ENCODE peak calls at places on chromosome 13, in six cellular contexts. A, W, E, V, G and C are unnamed samples.

GRCh38 chr13:74662895-74663294 is 528.7 kb upstream of the KLF12 start:
- DNase-seq in A (no peak), W (no peak), E (no peak), V (no peak), G (no peak), C (no peak)

GRCh38 chr13:109370486-109370885 is 415.9 kb downstream of the IRS2 start:
- DNase-seq in A (no peak), W (no peak), E (no peak), V (no peak), G (no peak), C (no peak)

GRCh38 chr13:44312898-44313551 is 60.6 kb upstream of the SERP2 start:
- DNase-seq in A (peak; percentile 98), W (no peak), E (no peak), V (no peak), G (no peak), C (no peak)

GRCh38 chr13:113398963-113399754 is 35.2 kb upstream of the GRTP1 start:
- DNase-seq in A (no peak), W (no peak), E (no peak), V (no peak), G (no peak), C (no peak)

GRCh38 chr13:40271511-40271910 is 394.9 kb downstream of the FOXO1 start:
- DNase-seq in A (no peak), W (no peak), E (no peak), V (no peak), G (peak; percentile 62), C (no peak)

GRCh38 chr13:30159446-30159839 is 147.9 kb downstream of the KATNAL1 start:
- DNase-seq in A (peak; percentile 54), W (peak; percentile 48), E (no peak), V (no peak), G (no peak), C (no peak)

GRCh38 chr13:94999871-95000270 is 287.5 kb upstream of the SOX21 start:
- DNase-seq in A (peak; percentile 38), W (no peak), E (no peak), V (no peak), G (no peak), C (no peak)

GRCh38 chr13:59514316-59514715 is 649.4 kb downstream of the DIAPH3 start:
- DNase-seq in A (no peak), W (no peak), E (no peak), V (no peak), G (no peak), C (no peak)

GRCh38 chr13:35723061-35723461 is 246.6 kb upstream of the MAB21L1 start:
- DNase-seq in A (no peak), W (no peak), E (no peak), V (no peak), G (no peak), C (no peak)

GRCh38 chr13:66665991-66666390 is 564.1 kb downstream of the PCDH9 start:
- DNase-seq in A (peak; percentile 79), W (no peak), E (no peak), V (peak; percentile 5), G (peak; percentile 54), C (no peak)

GRCh38 chr13:21884965-21885567 is 214.2 kb downstream of the FGF9 start:
- DNase-seq in A (no peak), W (no peak), E (no peak), V (no peak), G (no peak), C (no peak)

GRCh38 chr13:109131698-109132257 is 502.4 kb downstream of the MYO16 start:
- DNase-seq in A (no peak), W (no peak), E (no peak), V (no peak), G (no peak), C (no peak)

GRCh38 chr13:27510082-27510481 is 59.7 kb upstream of the MTIF3 start:
- DNase-seq in A (no peak), W (no peak), E (no peak), V (no peak), G (no peak), C (no peak)

GRCh38 chr13:30806784-30807183 is 71.4 kb downstream of the ALOX5AP start:
- DNase-seq in A (peak; percentile 51), W (no peak), E (no peak), V (no peak), G (no peak), C (no peak)

GRCh38 chr13:20848944-20849343 is 53.6 kb downstream of the XPO4 start:
- DNase-seq in A (no peak), W (no peak), E (no peak), V (peak; percentile 8), G (no peak), C (no peak)

GRCh38 chr13:21051675-21052074 is 9.7 kb downstream of the LATS2 start:
- DNase-seq in A (no peak), W (no peak), E (no peak), V (no peak), G (no peak), C (no peak)

GRCh38 chr13:59061621-59062020 is 1102.1 kb downstream of the DIAPH3 start:
- DNase-seq in A (no peak), W (no peak), E (no peak), V (no peak), G (no peak), C (no peak)

GRCh38 chr13:94157705-94158218 is 321.7 kb downstream of the DCT start:
- DNase-seq in A (no peak), W (no peak), E (no peak), V (no peak), G (no peak), C (no peak)

GRCh38 chr13:99218126-99218525 is 17.5 kb downstream of the UBAC2 start:
- DNase-seq in A (no peak), W (no peak), E (no peak), V (no peak), G (no peak), C (no peak)

GRCh38 chr13:32911506-32911905 is 104.7 kb upstream of the KL start:
- DNase-seq in A (peak; percentile 51), W (peak; percentile 58), E (peak; percentile 53), V (peak; percentile 63), G (no peak), C (no peak)

GRCh38 chr13:111232191-111232590 is 88.3 kb upstream of the TEX29 start:
- DNase-seq in A (no peak), W (no peak), E (no peak), V (peak; percentile 25), G (no peak), C (no peak)

GRCh38 chr13:48412100-48412556 is 785 bp downstream of the LPAR6 start:
- DNase-seq in A (peak; percentile 25), W (peak; percentile 73), E (no peak), V (peak; percentile 43), G (no peak), C (no peak)

GRCh38 chr13:99392126-99392805 is 85.1 kb upstream of the GPR183 start:
- DNase-seq in A (no peak), W (no peak), E (no peak), V (no peak), G (no peak), C (no peak)

GRCh38 chr13:84208251-84208650 is 326.0 kb upstream of the SLITRK1 start:
- DNase-seq in A (no peak), W (no peak), E (no peak), V (peak; percentile 29), G (no peak), C (no peak)

GRCh38 chr13:23696610-23697009 is 126.4 kb downstream of the TNFRSF19 start:
- DNase-seq in A (no peak), W (no peak), E (no peak), V (no peak), G (no peak), C (no peak)

GRCh38 chr13:110387451-110388140 is 80.5 kb downstream of the COL4A2 start:
- DNase-seq in A (peak; percentile 53), W (no peak), E (no peak), V (no peak), G (no peak), C (no peak)

GRCh38 chr13:69641773-69642172 is 465.9 kb upstream of the ATXN8OS start:
- DNase-seq in A (no peak), W (no peak), E (no peak), V (no peak), G (no peak), C (no peak)

GRCh38 chr13:43058318-43058674 is 34.9 kb downstream of the DNAJC15 start:
- DNase-seq in A (peak; percentile 92), W (peak; percentile 50), E (no peak), V (peak; percentile 62), G (no peak), C (no peak)

GRCh38 chr13:71817335-71817734 is 49.7 kb downstream of the DACH1 start:
- DNase-seq in A (no peak), W (no peak), E (no peak), V (no peak), G (no peak), C (no peak)

GRCh38 chr13:84655677-84656076 is 773.4 kb upstream of the SLITRK1 start:
- DNase-seq in A (no peak), W (no peak), E (no peak), V (no peak), G (no peak), C (no peak)

GRCh38 chr13:97600438-97601080 is 166.6 kb downstream of the RAP2A start:
- DNase-seq in A (peak; percentile 67), W (no peak), E (no peak), V (no peak), G (no peak), C (no peak)